ENCODE peak calls at places on chromosomes 13 and 19, in four cellular contexts. O is heart left ventricle, N is ovary, G is IMR-90. F is an unnamed sample.

GRCh38 chr13:91516799-91517198 is 118.4 kb downstream of the GPC5 start:
- DNase-seq in O (no peak), N (no peak), G (no peak), F (no peak)

GRCh38 chr13:63208811-63209210 is 1793.2 kb upstream of the PCDH20 start:
- DNase-seq in O (no peak), N (no peak), G (peak; percentile 57), F (no peak)

GRCh38 chr13:94917814-94918213 is 205.5 kb upstream of the SOX21 start:
- DNase-seq in O (no peak), N (no peak), G (no peak), F (no peak)

GRCh38 chr13:75437582-75438318 is 44.2 kb downstream of the TBC1D4 start:
- DNase-seq in O (no peak), N (peak; percentile 47), G (peak; percentile 35), F (no peak)

GRCh38 chr19:41904118-41904870 is 21.3 kb downstream of the ARHGEF1 start:
- DNase-seq in O (no peak), N (no peak), G (no peak), F (no peak)

GRCh38 chr19:33797821-33798633 is 1.4 kb downstream of the KCTD15 start:
- DNase-seq in O (peak; percentile 83), N (peak; percentile 73), G (peak; percentile 33), F (no peak)

GRCh38 chr19:13826652-13827235 is 31.5 kb downstream of the ZSWIM4 start:
- DNase-seq in O (no peak), N (no peak), G (no peak), F (no peak)

GRCh38 chr19:33814181-33815165 is 17.8 kb downstream of the KCTD15 start:
- DNase-seq in O (no peak), N (no peak), G (peak; percentile 7), F (peak; percentile 76)

GRCh38 chr19:524062-524674 is 7.4 kb upstream of the CDC34 start:
- DNase-seq in O (no peak), N (no peak), G (peak; percentile 49), F (no peak)

GRCh38 chr13:112773601-112774447 is 84.0 kb downstream of the ATP11A start:
- DNase-seq in O (no peak), N (no peak), G (no peak), F (no peak)

GRCh38 chr13:111951982-111952565 is 114.9 kb upstream of the SOX1 start:
- DNase-seq in O (no peak), N (no peak), G (no peak), F (peak; percentile 68)

GRCh38 chr13:30720470-30720869 is 14.9 kb upstream of the ALOX5AP start:
- DNase-seq in O (no peak), N (no peak), G (no peak), F (no peak)

GRCh38 chr19:39155114-39155700 is 29.6 kb downstream of the PAK4 start:
- DNase-seq in O (no peak), N (no peak), G (no peak), F (no peak)

GRCh38 chr13:113856716-113857065 is 7.2 kb downstream of the GAS6 start:
- DNase-seq in O (peak; percentile 39), N (peak; percentile 8), G (peak; percentile 78), F (no peak)

GRCh38 chr13:90510319-90510718 is 837.2 kb upstream of the MIR17HG start:
- DNase-seq in O (no peak), N (no peak), G (no peak), F (no peak)

GRCh38 chr13:25744176-25744575 is 307.6 kb downstream of the SHISA2 start:
- DNase-seq in O (no peak), N (no peak), G (no peak), F (no peak)

GRCh38 chr13:44117351-44117750 is 237.6 kb downstream of the LACC1 start:
- DNase-seq in O (no peak), N (no peak), G (peak; percentile 48), F (no peak)

GRCh38 chr19:42178791-42179500 is 38.5 kb downstream of the DEDD2 start:
- DNase-seq in O (no peak), N (no peak), G (no peak), F (no peak)

GRCh38 chr19:13022111-13022858 is 27.0 kb downstream of the NFIX start:
- DNase-seq in O (no peak), N (no peak), G (peak; percentile 76), F (no peak)

GRCh38 chr13:44191504-44192171 is 182.0 kb upstream of the SERP2 start:
- DNase-seq in O (peak; percentile 59), N (peak; percentile 22), G (peak; percentile 70), F (peak; percentile 69)

GRCh38 chr19:1259206-1259872 is 9.8 kb upstream of the CIRBP start:
- DNase-seq in O (peak; percentile 89), N (peak; percentile 76), G (peak; percentile 51), F (no peak)

GRCh38 chr19:19146000-19146608 is 7.8 kb upstream of the TMEM161A start:
- DNase-seq in O (peak; percentile 79), N (peak; percentile 62), G (peak; percentile 44), F (peak; percentile 66)

GRCh38 chr19:46692918-46693722 is 23.8 kb downstream of the PRKD2 start:
- DNase-seq in O (no peak), N (no peak), G (no peak), F (no peak)

GRCh38 chr13:72163671-72164070 is 296.7 kb upstream of the DACH1 start:
- DNase-seq in O (no peak), N (no peak), G (no peak), F (no peak)

GRCh38 chr13:98581971-98582702 is 5.2 kb upstream of the STK24 start:
- DNase-seq in O (no peak), N (no peak), G (peak; percentile 85), F (no peak)

GRCh38 chr13:97627566-97627965 is 193.6 kb downstream of the RAP2A start:
- DNase-seq in O (peak; percentile 40), N (no peak), G (peak; percentile 95), F (no peak)

GRCh38 chr13:52001120-52001731 is 10.0 kb downstream of the ATP7B start:
- DNase-seq in O (no peak), N (no peak), G (peak; percentile 49), F (no peak)

GRCh38 chr13:52353116-52353718 is 52.8 kb downstream of the THSD1 start:
- DNase-seq in O (no peak), N (no peak), G (peak; percentile 75), F (no peak)

GRCh38 chr19:16062789-16063188 is 13.5 kb upstream of the TPM4 start:
- DNase-seq in O (peak; percentile 46), N (no peak), G (no peak), F (peak; percentile 87)

GRCh38 chr13:78601124-78601885 is 2.0 kb downstream of the POU4F1 start:
- DNase-seq in O (no peak), N (no peak), G (peak; percentile 7), F (no peak)
- H3K4me3 ChIP-seq in O (peak overlapping the region; percentile 12), N (no peak overlapping the region), G (no peak overlapping the region), F (no peak overlapping the region)

GRCh38 chr19:45079063-45079910 is at the start of gene GEMIN7:
- DNase-seq in O (peak; percentile 81), N (peak; percentile 57), G (peak; percentile 59), F (peak; percentile 54)
- TF ChIP-seq POLR2A in O (no peak), N (peak; percentile 44), G (no peak), F (no peak)

DNA sequence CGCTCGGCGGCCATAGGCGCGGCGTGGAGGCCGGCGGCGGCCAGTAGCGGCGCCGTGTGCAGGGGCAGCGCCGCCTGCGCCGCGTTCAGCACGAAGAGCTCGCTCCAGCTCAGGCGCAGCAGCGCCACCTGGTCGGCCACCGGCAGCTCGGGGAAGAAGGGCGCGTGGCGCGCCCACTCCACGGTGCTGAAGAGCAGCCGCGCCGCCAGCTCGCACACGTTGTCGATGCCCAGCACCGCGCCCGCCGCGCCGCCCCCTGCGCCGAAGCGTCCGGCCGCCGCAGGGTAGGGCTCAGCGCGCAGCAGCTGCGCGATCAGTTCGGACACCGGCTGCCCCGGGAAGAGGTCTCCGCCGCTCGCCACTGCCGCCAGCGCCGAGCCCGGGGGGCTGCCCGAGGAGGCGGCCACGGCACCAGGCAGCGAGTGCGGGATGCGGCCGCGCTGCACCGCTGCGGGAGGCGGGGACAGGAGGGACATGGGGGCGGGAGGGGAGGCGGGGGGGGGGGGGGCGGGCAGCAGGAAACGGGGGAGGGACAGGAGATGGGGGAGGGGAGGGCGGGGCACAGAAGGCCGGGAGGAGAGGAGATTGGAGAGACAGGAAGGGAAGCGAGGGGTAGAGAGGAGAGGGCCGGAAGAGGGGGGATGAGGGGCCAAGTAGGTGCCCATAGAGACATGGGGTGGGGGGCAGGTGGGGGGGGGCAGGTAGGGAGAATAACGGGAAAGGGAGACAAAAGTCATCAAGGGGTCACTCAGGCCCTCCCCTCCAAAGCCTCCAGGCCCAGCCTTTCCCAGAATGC is 9.8 kb downstream of the OCEL1 start:
- DNase-seq in O (peak; percentile 76), N (peak; percentile 71), G (peak; percentile 76), F (no peak)
- TF ChIP-seq CTCF in O (peak; percentile 64), N (peak; percentile 57), G (peak; percentile 51), F (no peak)

DNA sequence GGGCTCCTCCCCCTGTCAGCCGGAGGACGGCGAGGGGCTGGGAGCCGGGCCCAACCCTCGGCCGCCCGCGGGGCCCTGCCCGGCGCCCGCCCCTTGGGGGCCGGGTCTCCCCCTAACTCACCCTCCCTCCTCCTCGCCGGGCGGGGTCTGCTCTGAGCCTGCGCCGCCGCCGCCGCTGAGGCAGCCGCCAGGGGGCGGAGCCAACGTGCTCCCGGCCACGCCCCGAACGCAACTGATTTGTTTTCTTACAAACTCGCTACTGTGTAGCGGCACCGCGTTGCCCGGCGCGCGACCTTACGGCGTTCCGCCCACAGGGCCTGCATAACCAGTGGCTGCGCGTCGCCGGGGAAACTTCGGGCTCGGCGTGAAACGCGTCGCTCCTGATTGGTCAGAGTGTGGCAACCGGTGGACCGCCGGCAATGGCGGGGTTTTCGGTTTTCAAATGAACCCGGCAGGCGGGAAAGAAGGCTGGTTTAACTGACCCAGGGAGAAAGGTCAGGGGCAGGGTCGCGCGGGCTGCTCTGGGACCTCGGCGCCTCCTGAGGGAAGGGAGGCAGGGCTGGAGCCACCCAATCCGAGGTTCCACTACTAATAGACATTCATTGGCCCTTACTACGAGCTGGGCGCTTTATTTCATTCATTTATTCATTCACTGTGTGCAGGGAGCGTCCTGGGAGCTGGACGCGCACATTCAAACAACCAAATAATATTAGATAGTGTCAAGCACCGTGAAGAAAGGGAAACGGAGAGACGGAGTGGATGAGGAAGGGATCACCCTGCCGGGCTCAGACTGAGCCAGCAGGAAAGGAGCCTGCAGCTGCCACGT is at the start of gene CDKN2D:
- DNase-seq in O (peak; percentile 100), N (peak; percentile 100), G (peak; percentile 99), F (peak; percentile 100)
- H3K4me3 ChIP-seq in O (peak within 1 kb of the TSS; percentile 81), N (peak within 1 kb of the TSS; percentile 45), G (peak within 1 kb of the TSS; percentile 70), F (peak within 1 kb of the TSS; percentile 51)

GRCh38 chr19:49866933-49867782 is at the start of gene PNKP:
- DNase-seq in O (peak; percentile 94), N (peak; percentile 92), G (peak; percentile 85), F (peak; percentile 89)
- TF ChIP-seq POLR2A in O (no peak), N (peak; percentile 64), G (peak; percentile 71), F (no peak)

GRCh38 chr19:29393915-29394460 is 131.8 kb upstream of the VSTM2B start:
- DNase-seq in O (no peak), N (no peak), G (no peak), F (no peak)
- TF ChIP-seq CTCF in O (no peak), N (no peak), G (no peak), F (no peak)

F was measured in lower leg skin.